ENCODE peak calls at places on chromosomes 16 and 17, in seven cellular contexts. One of them, this sample, is unnamed.

GRCh38 chr16:963913-964695 is 6.7 kb downstream of the LMF1 start:
- DNase-seq in endodermal cell: no peak
- DNase-seq in neuronal stem cell: no peak
- DNase-seq in IMR-90: no peak
- DNase-seq in ovary: peak; percentile 9
- DNase-seq in trophoblast cell: peak; percentile 48
- DNase-seq in dorsolateral prefrontal cortex: no peak
- DNase-seq in this sample: no peak

GRCh38 chr16:4477966-4478365 is 1.8 kb downstream of the HMOX2 start:
- DNase-seq in endodermal cell: peak; percentile 66
- DNase-seq in neuronal stem cell: no peak
- DNase-seq in IMR-90: peak; percentile 61
- DNase-seq in ovary: no peak
- DNase-seq in trophoblast cell: no peak
- DNase-seq in dorsolateral prefrontal cortex: no peak
- DNase-seq in this sample: no peak

GRCh38 chr16:89549007-89549700 is 11.3 kb upstream of the RPL13 start:
- DNase-seq in endodermal cell: no peak
- DNase-seq in neuronal stem cell: no peak
- DNase-seq in IMR-90: no peak
- DNase-seq in ovary: no peak
- DNase-seq in trophoblast cell: no peak
- DNase-seq in dorsolateral prefrontal cortex: no peak
- DNase-seq in this sample: no peak

GRCh38 chr16:22721497-22722100 is 92.4 kb upstream of the HS3ST2 start:
- DNase-seq in endodermal cell: no peak
- DNase-seq in neuronal stem cell: no peak
- DNase-seq in IMR-90: no peak
- DNase-seq in ovary: no peak
- DNase-seq in trophoblast cell: no peak
- DNase-seq in dorsolateral prefrontal cortex: no peak
- DNase-seq in this sample: no peak

GRCh38 chr17:10067446-10068143 is 130.8 kb downstream of the GAS7 start:
- DNase-seq in endodermal cell: no peak
- DNase-seq in neuronal stem cell: no peak
- DNase-seq in IMR-90: no peak
- DNase-seq in ovary: no peak
- DNase-seq in trophoblast cell: no peak
- DNase-seq in dorsolateral prefrontal cortex: no peak
- DNase-seq in this sample: no peak

GRCh38 chr16:3076577-3076976 is 11.1 kb downstream of the IL32 start:
- DNase-seq in endodermal cell: no peak
- DNase-seq in neuronal stem cell: no peak
- DNase-seq in IMR-90: no peak
- DNase-seq in ovary: no peak
- DNase-seq in trophoblast cell: no peak
- DNase-seq in dorsolateral prefrontal cortex: no peak
- DNase-seq in this sample: no peak

GRCh38 chr17:18224428-18225120 is 861 bp upstream of the LLGL1 start:
- DNase-seq in endodermal cell: peak; percentile 98
- DNase-seq in neuronal stem cell: peak; percentile 95
- DNase-seq in IMR-90: peak; percentile 29
- DNase-seq in ovary: no peak
- DNase-seq in trophoblast cell: no peak
- DNase-seq in dorsolateral prefrontal cortex: no peak
- DNase-seq in this sample: no peak

GRCh38 chr16:70512456-70512855 is 10.9 kb downstream of the COG4 start:
- DNase-seq in endodermal cell: no peak
- DNase-seq in neuronal stem cell: no peak
- DNase-seq in IMR-90: peak; percentile 59
- DNase-seq in ovary: no peak
- DNase-seq in trophoblast cell: peak; percentile 58
- DNase-seq in dorsolateral prefrontal cortex: no peak
- DNase-seq in this sample: peak; percentile 78

GRCh38 chr16:1272453-1273198 is 16.8 kb downstream of the TPSD1 start:
- DNase-seq in endodermal cell: no peak
- DNase-seq in neuronal stem cell: no peak
- DNase-seq in IMR-90: no peak
- DNase-seq in ovary: no peak
- DNase-seq in trophoblast cell: no peak
- DNase-seq in dorsolateral prefrontal cortex: no peak
- DNase-seq in this sample: no peak

GRCh38 chr17:1003633-1003971 is 6.7 kb downstream of the TIMM22 start:
- DNase-seq in endodermal cell: no peak
- DNase-seq in neuronal stem cell: no peak
- DNase-seq in IMR-90: no peak
- DNase-seq in ovary: no peak
- DNase-seq in trophoblast cell: no peak
- DNase-seq in dorsolateral prefrontal cortex: no peak
- DNase-seq in this sample: no peak

GRCh38 chr17:1006054-1006453 is 9.1 kb downstream of the TIMM22 start:
- DNase-seq in endodermal cell: no peak
- DNase-seq in neuronal stem cell: no peak
- DNase-seq in IMR-90: no peak
- DNase-seq in ovary: no peak
- DNase-seq in trophoblast cell: no peak
- DNase-seq in dorsolateral prefrontal cortex: no peak
- DNase-seq in this sample: no peak

GRCh38 chr17:1003972-1004768 is 7.2 kb downstream of the TIMM22 start:
- DNase-seq in endodermal cell: no peak
- DNase-seq in neuronal stem cell: no peak
- DNase-seq in IMR-90: no peak
- DNase-seq in ovary: peak; percentile 59
- DNase-seq in trophoblast cell: no peak
- DNase-seq in dorsolateral prefrontal cortex: no peak
- DNase-seq in this sample: no peak

GRCh38 chr17:1004769-1005295 is 7.9 kb downstream of the TIMM22 start:
- DNase-seq in endodermal cell: no peak
- DNase-seq in neuronal stem cell: no peak
- DNase-seq in IMR-90: no peak
- DNase-seq in ovary: no peak
- DNase-seq in trophoblast cell: no peak
- DNase-seq in dorsolateral prefrontal cortex: no peak
- DNase-seq in this sample: no peak

DNA sequence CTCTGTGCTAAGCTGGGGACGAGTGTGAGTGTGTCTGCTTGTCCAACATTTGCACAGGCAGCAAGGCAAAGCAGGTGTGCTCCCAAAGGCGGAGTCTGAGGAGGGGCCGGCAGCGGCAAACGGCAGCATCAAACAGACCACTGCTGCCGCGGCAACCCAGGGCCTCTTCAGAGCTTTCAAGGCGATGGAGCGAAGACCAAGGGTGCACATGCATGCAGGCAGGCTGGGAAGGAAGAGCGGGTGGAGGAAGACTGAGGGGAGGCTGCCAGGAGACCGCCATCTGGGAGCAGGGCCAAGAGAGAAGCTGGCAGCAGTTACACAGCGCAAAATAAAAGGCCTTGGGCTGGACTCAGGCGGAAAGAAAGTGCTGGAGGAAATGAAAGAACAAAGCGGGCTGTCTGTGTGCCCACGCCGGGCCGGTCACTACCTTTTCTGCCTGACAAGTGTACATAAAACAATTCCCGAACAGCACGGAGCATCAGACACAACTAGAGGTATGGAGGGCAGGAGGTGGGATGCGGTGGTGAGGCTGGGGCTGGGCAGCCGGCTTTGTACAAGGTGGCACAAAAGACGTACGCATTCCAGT is 8.5 kb downstream of the TIMM22 start:
- DNase-seq in endodermal cell: no peak
- DNase-seq in neuronal stem cell: no peak
- DNase-seq in IMR-90: peak; percentile 54
- DNase-seq in ovary: peak; percentile 87
- DNase-seq in trophoblast cell: no peak
- DNase-seq in dorsolateral prefrontal cortex: peak; percentile 91
- DNase-seq in this sample: no peak
- H3K27ac ChIP-seq in endodermal cell: peak overlapping the region; percentile 44
- H3K27ac ChIP-seq in neuronal stem cell: no peak overlapping the region
- H3K27ac ChIP-seq in IMR-90: no peak overlapping the region
- H3K27ac ChIP-seq in ovary: no peak overlapping the region
- H3K27ac ChIP-seq in trophoblast cell: no peak overlapping the region
- H3K27ac ChIP-seq in dorsolateral prefrontal cortex: peak overlapping the region; percentile 77
- H3K27ac ChIP-seq in this sample: peak overlapping the region; percentile 69

GRCh38 chr17:4951486-4951885 is 567 bp downstream of the ENO3 start:
- DNase-seq in endodermal cell: no peak
- DNase-seq in neuronal stem cell: no peak
- DNase-seq in IMR-90: no peak
- DNase-seq in ovary: no peak
- DNase-seq in trophoblast cell: no peak
- DNase-seq in dorsolateral prefrontal cortex: no peak
- DNase-seq in this sample: peak; percentile 68
- H3K4me3 ChIP-seq in endodermal cell: peak overlapping the region; percentile 80
- H3K4me3 ChIP-seq in neuronal stem cell: peak overlapping the region; percentile 69
- H3K4me3 ChIP-seq in IMR-90: no peak overlapping the region
- H3K4me3 ChIP-seq in ovary: no peak overlapping the region
- H3K4me3 ChIP-seq in trophoblast cell: no peak overlapping the region
- H3K4me3 ChIP-seq in dorsolateral prefrontal cortex: no peak overlapping the region
- H3K4me3 ChIP-seq in this sample: peak overlapping the region; percentile 96

DNA sequence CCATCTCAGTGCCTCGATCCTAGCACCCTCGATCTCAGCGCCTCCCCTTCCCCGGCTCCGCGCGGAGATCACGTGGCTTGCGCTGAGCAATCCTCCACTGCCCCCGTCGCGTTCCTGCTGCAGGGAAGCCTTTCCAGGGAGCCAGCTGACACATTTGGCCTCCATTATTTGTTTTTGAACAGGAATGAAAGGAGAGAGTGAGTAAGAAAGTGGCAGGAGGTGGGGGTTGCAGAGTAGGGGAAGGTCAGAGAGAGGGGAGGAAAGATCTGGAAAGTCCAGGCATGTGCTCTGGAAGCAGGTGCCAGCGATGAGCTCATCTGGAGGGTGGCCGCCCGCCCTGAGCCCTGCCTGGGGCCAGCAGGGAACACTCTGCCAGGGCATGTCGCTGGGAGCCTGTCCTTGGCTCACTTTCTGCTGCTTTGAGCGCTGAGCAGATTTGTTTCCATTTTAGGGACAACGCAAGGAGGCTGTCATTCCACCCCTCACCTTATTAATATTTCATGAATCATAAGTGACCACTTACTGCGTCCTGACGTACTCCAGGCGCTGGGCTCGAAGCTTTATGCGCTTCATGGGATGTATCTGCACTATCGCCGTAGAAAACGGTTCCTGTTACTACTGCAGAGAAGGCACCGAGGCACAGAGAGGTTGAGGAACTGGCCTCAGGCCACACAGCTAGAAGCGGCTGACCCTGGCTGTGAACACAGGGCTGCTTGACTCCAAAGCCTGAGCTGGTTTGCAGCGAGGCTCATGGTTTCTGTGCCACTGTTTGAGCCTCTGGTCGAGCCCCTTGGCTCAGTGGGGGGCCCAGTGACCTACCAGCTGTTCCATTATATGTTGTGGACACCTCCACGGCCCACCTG is 283.1 kb downstream of the SEC14L1 start:
- DNase-seq in endodermal cell: no peak
- DNase-seq in neuronal stem cell: no peak
- DNase-seq in IMR-90: peak; percentile 98
- DNase-seq in ovary: peak; percentile 95
- DNase-seq in trophoblast cell: no peak
- DNase-seq in dorsolateral prefrontal cortex: peak; percentile 84
- DNase-seq in this sample: peak; percentile 92
- H3K27ac ChIP-seq in endodermal cell: peak overlapping the region; percentile 62
- H3K27ac ChIP-seq in neuronal stem cell: peak overlapping the region; percentile 61
- H3K27ac ChIP-seq in IMR-90: peak overlapping the region; percentile 91
- H3K27ac ChIP-seq in ovary: peak overlapping the region; percentile 87
- H3K27ac ChIP-seq in trophoblast cell: no peak overlapping the region
- H3K27ac ChIP-seq in dorsolateral prefrontal cortex: peak overlapping the region; percentile 73
- H3K27ac ChIP-seq in this sample: peak overlapping the region; percentile 87

GRCh38 chr16:29877266-29877961 is 14.4 kb upstream of the CDIPT start:
- DNase-seq in endodermal cell: peak; percentile 100
- DNase-seq in neuronal stem cell: peak; percentile 85
- DNase-seq in IMR-90: peak; percentile 15
- DNase-seq in ovary: no peak
- DNase-seq in trophoblast cell: no peak
- DNase-seq in dorsolateral prefrontal cortex: peak; percentile 57
- DNase-seq in this sample: no peak
- H3K4me3 ChIP-seq in endodermal cell: peak overlapping the region; percentile 45
- H3K4me3 ChIP-seq in neuronal stem cell: peak overlapping the region; percentile 64
- H3K4me3 ChIP-seq in IMR-90: no peak overlapping the region
- H3K4me3 ChIP-seq in ovary: no peak overlapping the region
- H3K4me3 ChIP-seq in trophoblast cell: no peak overlapping the region
- H3K4me3 ChIP-seq in dorsolateral prefrontal cortex: no peak overlapping the region
- H3K4me3 ChIP-seq in this sample: no peak overlapping the region

DNA sequence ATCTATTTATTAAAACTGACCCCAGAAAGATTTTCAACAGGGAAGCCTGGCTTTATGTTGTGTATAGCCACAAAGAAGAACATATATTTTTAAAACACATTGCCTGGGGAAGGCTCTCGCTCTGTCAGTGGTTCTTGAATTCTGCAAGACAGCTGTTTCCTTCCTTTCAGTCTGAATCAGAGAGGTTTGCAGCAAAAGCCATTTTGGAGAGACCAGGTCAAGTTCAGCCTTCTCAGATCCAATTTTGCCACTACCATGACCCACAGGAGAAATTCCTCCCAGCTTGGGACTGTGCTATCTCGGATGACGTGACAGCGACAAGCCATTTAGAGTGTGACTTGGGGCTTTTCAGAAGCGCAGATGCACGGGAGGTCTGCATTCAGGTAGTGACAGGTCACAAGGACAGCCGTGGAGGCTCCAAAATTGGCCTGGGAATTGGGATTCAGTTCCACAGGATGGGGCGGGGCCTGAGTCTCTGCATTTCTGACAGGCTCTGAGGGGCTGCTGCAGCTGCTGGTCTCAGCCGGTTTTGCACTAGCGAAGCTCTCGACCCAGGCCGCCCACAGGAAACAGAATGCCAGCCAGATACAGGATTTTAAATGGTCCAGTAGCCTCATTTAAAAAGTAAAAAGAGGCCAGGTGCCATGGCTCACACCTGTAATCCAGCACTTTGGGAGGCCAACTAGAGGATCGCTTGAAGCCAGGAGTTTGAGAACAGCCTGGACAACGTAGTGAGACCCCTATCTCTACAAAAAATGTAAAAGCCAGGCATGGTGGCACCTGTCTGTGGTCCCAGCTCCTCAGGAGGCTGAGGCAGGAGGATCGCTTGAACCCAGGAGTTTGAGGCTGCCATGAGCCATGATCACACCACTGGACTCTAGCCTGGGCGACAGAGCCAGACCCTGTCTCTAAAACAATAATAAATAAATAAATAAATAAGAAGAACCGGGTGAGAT is 196.6 kb upstream of the CIBAR2 start:
- DNase-seq in endodermal cell: no peak
- DNase-seq in neuronal stem cell: no peak
- DNase-seq in IMR-90: no peak
- DNase-seq in ovary: no peak
- DNase-seq in trophoblast cell: no peak
- DNase-seq in dorsolateral prefrontal cortex: no peak
- DNase-seq in this sample: no peak
- H3K27ac ChIP-seq in endodermal cell: no peak overlapping the region
- H3K27ac ChIP-seq in neuronal stem cell: no peak overlapping the region
- H3K27ac ChIP-seq in IMR-90: no peak overlapping the region
- H3K27ac ChIP-seq in ovary: no peak overlapping the region
- H3K27ac ChIP-seq in trophoblast cell: no peak overlapping the region
- H3K27ac ChIP-seq in dorsolateral prefrontal cortex: peak overlapping the region; percentile 82
- H3K27ac ChIP-seq in this sample: peak overlapping the region; percentile 63

This sample was measured in gastrocnemius medialis.